ENCODE peak calls at places on chromosomes 11 and 22, in five cellular contexts. One of them, this sample, is unnamed.

GRCh38 chr11:69285766-69286165 is 8.2 kb upstream of the MYEOV start:
- DNase-seq in right atrium auricular region: no peak
- DNase-seq in AG09309: no peak
- DNase-seq in IMR-90: no peak
- DNase-seq in body of pancreas: no peak
- DNase-seq in this sample: no peak

GRCh38 chr11:78224906-78225420 is 36.2 kb downstream of the USP35 start:
- DNase-seq in right atrium auricular region: peak; percentile 43
- DNase-seq in AG09309: no peak
- DNase-seq in IMR-90: no peak
- DNase-seq in body of pancreas: no peak
- DNase-seq in this sample: no peak

GRCh38 chr11:73225001-73225686 is 7.1 kb downstream of the P2RY2 start:
- DNase-seq in right atrium auricular region: no peak
- DNase-seq in AG09309: no peak
- DNase-seq in IMR-90: no peak
- DNase-seq in body of pancreas: no peak
- DNase-seq in this sample: no peak

GRCh38 chr22:47201186-47201995 is 438.9 kb downstream of the TBC1D22A start:
- DNase-seq in right atrium auricular region: peak; percentile 42
- DNase-seq in AG09309: no peak
- DNase-seq in IMR-90: no peak
- DNase-seq in body of pancreas: peak; percentile 92
- DNase-seq in this sample: no peak

GRCh38 chr11:69448471-69449284 is 32.8 kb upstream of the LINC01488 start:
- DNase-seq in right atrium auricular region: no peak
- DNase-seq in AG09309: no peak
- DNase-seq in IMR-90: no peak
- DNase-seq in body of pancreas: no peak
- DNase-seq in this sample: no peak

GRCh38 chr11:12091957-12092558 is 18.3 kb upstream of the MICAL2 start:
- DNase-seq in right atrium auricular region: no peak
- DNase-seq in AG09309: no peak
- DNase-seq in IMR-90: no peak
- DNase-seq in body of pancreas: no peak
- DNase-seq in this sample: no peak

GRCh38 chr11:116731821-116732739 is 40.7 kb downstream of the BUD13 start:
- DNase-seq in right atrium auricular region: no peak
- DNase-seq in AG09309: no peak
- DNase-seq in IMR-90: no peak
- DNase-seq in body of pancreas: no peak
- DNase-seq in this sample: no peak

GRCh38 chr11:128315933-128316332 is 271.4 kb downstream of the ETS1 start:
- DNase-seq in right atrium auricular region: no peak
- DNase-seq in AG09309: no peak
- DNase-seq in IMR-90: no peak
- DNase-seq in body of pancreas: no peak
- DNase-seq in this sample: no peak

GRCh38 chr11:26862801-26863200 is 131.1 kb upstream of the FIBIN start:
- DNase-seq in right atrium auricular region: no peak
- DNase-seq in AG09309: no peak
- DNase-seq in IMR-90: no peak
- DNase-seq in body of pancreas: no peak
- DNase-seq in this sample: no peak

GRCh38 chr11:15941206-15941770 is 415.1 kb downstream of the SOX6 start:
- DNase-seq in right atrium auricular region: no peak
- DNase-seq in AG09309: no peak
- DNase-seq in IMR-90: no peak
- DNase-seq in body of pancreas: no peak
- DNase-seq in this sample: no peak

GRCh38 chr11:86999859-87000753 is 37.6 kb upstream of the TMEM135 start:
- DNase-seq in right atrium auricular region: no peak
- DNase-seq in AG09309: no peak
- DNase-seq in IMR-90: peak; percentile 10
- DNase-seq in body of pancreas: no peak
- DNase-seq in this sample: peak; percentile 40

DNA sequence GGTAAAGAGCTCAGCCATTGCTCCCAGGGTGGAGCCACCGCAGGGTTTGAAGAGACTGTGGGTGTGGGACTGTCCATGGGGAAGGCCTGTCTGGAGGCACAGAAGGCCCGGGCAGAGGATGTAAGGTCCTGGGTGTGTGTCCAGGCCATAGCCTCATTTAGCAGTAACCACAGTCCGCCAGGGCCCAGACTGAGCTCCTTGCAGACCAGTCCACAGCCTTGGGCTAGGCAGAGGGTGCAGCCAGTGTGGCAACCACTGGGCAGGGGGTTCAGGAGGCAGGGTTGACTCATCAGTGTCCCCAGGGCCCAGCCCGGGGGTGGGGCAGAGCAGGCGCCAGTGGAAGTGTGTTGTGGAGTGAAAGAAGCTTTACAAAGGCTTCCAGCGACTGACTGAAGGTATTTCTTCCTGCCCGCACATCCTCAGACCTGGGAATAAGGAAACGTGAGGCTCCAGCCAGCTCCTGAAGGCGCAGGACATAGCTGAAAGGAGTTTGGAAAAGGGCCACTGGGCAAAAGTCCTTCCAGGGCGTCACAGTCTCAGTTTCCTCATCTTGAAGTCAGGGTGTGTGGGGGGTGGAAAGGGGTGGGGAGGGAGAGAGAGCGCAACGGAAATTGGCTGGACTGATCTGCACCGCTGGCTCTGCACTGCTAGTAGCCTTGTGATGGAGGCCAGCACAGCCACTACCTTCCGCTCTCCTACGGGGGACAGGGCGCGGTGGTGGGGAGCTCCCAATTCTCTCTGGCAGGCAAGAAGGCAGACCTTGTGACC is 27.8 kb upstream of the WNT11 start:
- DNase-seq in right atrium auricular region: peak; percentile 85
- DNase-seq in AG09309: no peak
- DNase-seq in IMR-90: no peak
- DNase-seq in body of pancreas: peak; percentile 36
- DNase-seq in this sample: peak; percentile 15
- TF ChIP-seq CTCF in right atrium auricular region: no peak
- TF ChIP-seq CTCF in AG09309: no peak
- TF ChIP-seq CTCF in IMR-90: no peak
- TF ChIP-seq CTCF in body of pancreas: no peak
- TF ChIP-seq CTCF in this sample: no peak

GRCh38 chr11:131867457-131868257 is 497.2 kb downstream of the NTM start:
- DNase-seq in right atrium auricular region: peak; percentile 87
- DNase-seq in AG09309: peak; percentile 68
- DNase-seq in IMR-90: peak; percentile 89
- DNase-seq in body of pancreas: peak; percentile 66
- DNase-seq in this sample: peak; percentile 1
- TF ChIP-seq CTCF in right atrium auricular region: peak; percentile 53
- TF ChIP-seq CTCF in AG09309: peak; percentile 96
- TF ChIP-seq CTCF in IMR-90: peak; percentile 97
- TF ChIP-seq CTCF in body of pancreas: peak; percentile 62
- TF ChIP-seq CTCF in this sample: no peak

GRCh38 chr22:37953437-37954179 is at the start of the genes C22orf23 and POLR2F:
- DNase-seq in right atrium auricular region: peak; percentile 95
- DNase-seq in AG09309: peak; percentile 74
- DNase-seq in IMR-90: peak; percentile 92
- DNase-seq in body of pancreas: peak; percentile 99
- DNase-seq in this sample: peak; percentile 93
- TF ChIP-seq CTCF in right atrium auricular region: no peak
- TF ChIP-seq CTCF in AG09309: no peak
- TF ChIP-seq CTCF in IMR-90: no peak
- TF ChIP-seq CTCF in body of pancreas: no peak
- TF ChIP-seq CTCF in this sample: peak; percentile 15

GRCh38 chr11:35968386-35969088 is 24.7 kb downstream of the LDLRAD3 start:
- DNase-seq in right atrium auricular region: no peak
- DNase-seq in AG09309: no peak
- DNase-seq in IMR-90: peak; percentile 33
- DNase-seq in body of pancreas: no peak
- DNase-seq in this sample: no peak

GRCh38 chr11:35964846-35965245 is 21.0 kb downstream of the LDLRAD3 start:
- DNase-seq in right atrium auricular region: no peak
- DNase-seq in AG09309: no peak
- DNase-seq in IMR-90: no peak
- DNase-seq in body of pancreas: no peak
- DNase-seq in this sample: no peak

GRCh38 chr11:35963911-35964310 is 20.0 kb downstream of the LDLRAD3 start:
- DNase-seq in right atrium auricular region: no peak
- DNase-seq in AG09309: no peak
- DNase-seq in IMR-90: no peak
- DNase-seq in body of pancreas: no peak
- DNase-seq in this sample: no peak

GRCh38 chr11:35969089-35970046 is 25.5 kb downstream of the LDLRAD3 start:
- DNase-seq in right atrium auricular region: no peak
- DNase-seq in AG09309: no peak
- DNase-seq in IMR-90: peak; percentile 27
- DNase-seq in body of pancreas: peak; percentile 58
- DNase-seq in this sample: no peak

DNA sequence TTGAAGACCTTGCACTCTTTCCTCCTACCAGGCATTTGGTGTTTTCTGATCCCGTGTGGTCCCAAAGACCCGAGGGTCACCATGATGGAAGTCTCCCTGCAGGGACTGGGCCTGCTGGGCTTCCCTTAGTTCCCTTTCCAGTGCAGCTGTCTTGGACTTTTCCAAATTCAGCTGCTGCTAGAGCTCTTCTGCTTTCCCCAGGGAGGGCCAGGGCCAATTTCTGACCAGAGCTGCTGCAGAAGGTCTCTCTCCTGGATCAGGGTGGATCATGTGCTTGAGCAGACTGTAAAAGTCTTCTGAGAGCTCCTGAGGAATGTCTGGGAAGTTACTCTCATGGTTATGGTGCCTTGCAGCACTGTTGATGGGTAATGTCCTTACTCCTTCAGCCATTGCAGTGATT is 23.2 kb downstream of the LDLRAD3 start:
- DNase-seq in right atrium auricular region: no peak
- DNase-seq in AG09309: no peak
- DNase-seq in IMR-90: no peak
- DNase-seq in body of pancreas: no peak
- DNase-seq in this sample: no peak
- TF ChIP-seq CTCF in right atrium auricular region: no peak
- TF ChIP-seq CTCF in AG09309: no peak
- TF ChIP-seq CTCF in IMR-90: no peak
- TF ChIP-seq CTCF in body of pancreas: no peak
- TF ChIP-seq CTCF in this sample: no peak

DNA sequence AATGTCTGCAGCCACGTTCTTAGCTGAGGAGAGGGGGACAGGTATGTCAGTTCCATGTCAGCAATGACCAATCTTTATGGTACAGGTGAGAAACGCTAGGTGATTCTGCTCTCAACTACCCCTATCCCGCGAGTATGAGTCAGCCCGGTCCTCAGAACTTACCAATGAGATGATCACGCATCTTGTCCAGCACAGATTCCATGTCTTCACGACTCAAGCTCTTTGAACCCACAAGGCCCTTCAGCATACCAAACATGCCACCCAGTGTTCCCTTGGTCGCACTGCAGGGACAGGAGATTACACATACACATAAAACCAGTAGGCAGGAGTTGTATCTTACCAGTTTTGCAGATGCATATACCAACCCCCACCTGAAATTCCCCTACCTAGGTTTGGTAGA is 2.9 kb downstream of the SRPRA start:
- DNase-seq in right atrium auricular region: no peak
- DNase-seq in AG09309: no peak
- DNase-seq in IMR-90: peak; percentile 11
- DNase-seq in body of pancreas: no peak
- DNase-seq in this sample: no peak
- TF ChIP-seq CTCF in right atrium auricular region: no peak
- TF ChIP-seq CTCF in AG09309: no peak
- TF ChIP-seq CTCF in IMR-90: no peak
- TF ChIP-seq CTCF in body of pancreas: no peak
- TF ChIP-seq CTCF in this sample: no peak

GRCh38 chr11:79458712-79459111 is 17.9 kb upstream of the TENM4 start:
- DNase-seq in right atrium auricular region: no peak
- DNase-seq in AG09309: no peak
- DNase-seq in IMR-90: no peak
- DNase-seq in body of pancreas: no peak
- DNase-seq in this sample: no peak
- TF ChIP-seq CTCF in right atrium auricular region: no peak
- TF ChIP-seq CTCF in AG09309: no peak
- TF ChIP-seq CTCF in IMR-90: no peak
- TF ChIP-seq CTCF in body of pancreas: no peak
- TF ChIP-seq CTCF in this sample: no peak

GRCh38 chr11:9769621-9770020 is 105.7 kb downstream of the SWAP70 start:
- DNase-seq in right atrium auricular region: no peak
- DNase-seq in AG09309: no peak
- DNase-seq in IMR-90: no peak
- DNase-seq in body of pancreas: no peak
- DNase-seq in this sample: no peak

GRCh38 chr11:9763301-9763700 is 99.4 kb downstream of the SWAP70 start:
- DNase-seq in right atrium auricular region: no peak
- DNase-seq in AG09309: no peak
- DNase-seq in IMR-90: no peak
- DNase-seq in body of pancreas: no peak
- DNase-seq in this sample: no peak

GRCh38 chr11:9762531-9762930 is 98.7 kb downstream of the SWAP70 start:
- DNase-seq in right atrium auricular region: no peak
- DNase-seq in AG09309: no peak
- DNase-seq in IMR-90: no peak
- DNase-seq in body of pancreas: no peak
- DNase-seq in this sample: no peak

GRCh38 chr11:9761441-9761945 is 97.6 kb downstream of the SWAP70 start:
- DNase-seq in right atrium auricular region: no peak
- DNase-seq in AG09309: no peak
- DNase-seq in IMR-90: no peak
- DNase-seq in body of pancreas: no peak
- DNase-seq in this sample: no peak

DNA sequence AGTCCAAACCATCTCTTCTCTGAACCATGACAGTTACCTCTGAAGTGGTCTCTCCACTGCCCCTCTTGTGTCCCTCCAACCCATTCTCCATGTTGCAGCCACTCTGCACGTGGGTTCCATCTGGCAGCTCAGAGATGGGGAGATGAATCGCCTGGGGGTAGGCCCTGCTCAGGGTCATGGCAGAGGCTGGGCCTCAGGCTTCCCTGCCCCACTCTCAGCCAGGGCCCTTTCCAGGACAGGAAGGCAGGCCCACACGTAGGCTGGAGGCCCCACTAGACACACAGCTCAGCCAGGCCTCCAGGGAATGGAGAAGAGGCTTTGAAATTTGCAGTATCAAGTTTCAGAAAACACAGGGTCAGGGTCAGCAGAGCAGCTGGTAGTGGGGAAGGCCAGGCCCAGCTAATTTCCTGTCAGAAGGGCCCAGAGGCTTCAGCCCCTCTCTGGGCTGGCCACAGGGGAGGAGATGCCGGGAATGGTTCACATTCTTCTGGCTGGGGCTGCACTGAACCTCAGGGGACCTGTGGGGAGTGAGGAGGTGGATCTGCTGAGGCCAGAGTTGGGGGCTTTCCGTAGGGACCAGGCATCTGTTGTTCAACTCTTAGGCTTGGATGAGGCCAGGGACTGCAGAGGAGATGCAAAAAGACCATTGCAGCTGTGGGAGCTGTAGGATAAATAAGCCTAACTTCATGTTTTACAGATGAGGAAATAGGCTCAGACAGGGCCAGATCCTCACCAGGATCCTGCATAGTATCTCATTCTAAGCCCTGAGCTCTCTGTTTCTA is 101.6 kb downstream of the SWAP70 start:
- DNase-seq in right atrium auricular region: no peak
- DNase-seq in AG09309: peak; percentile 84
- DNase-seq in IMR-90: peak; percentile 95
- DNase-seq in body of pancreas: peak; percentile 33
- DNase-seq in this sample: no peak
- TF ChIP-seq CTCF in right atrium auricular region: no peak
- TF ChIP-seq CTCF in AG09309: no peak
- TF ChIP-seq CTCF in IMR-90: no peak
- TF ChIP-seq CTCF in body of pancreas: no peak
- TF ChIP-seq CTCF in this sample: no peak

This sample was measured in Calu3.